ENCODE peak calls at places on chromosomes 5 and 9, in five cellular contexts. K, C, O, I and W are unnamed samples.

GRCh38 chr9:98637381-98637780 is 71.4 kb downstream of the GABBR2 start:
- DNase-seq in K (peak; percentile 47), O (peak; percentile 54), I (no peak), C (no peak), W (peak; percentile 22)

GRCh38 chr9:115593587-115594091 is 475.7 kb upstream of the TNC start:
- DNase-seq in K (peak; percentile 78), I (no peak), O (peak; percentile 72), C (no peak), W (peak; percentile 50)

GRCh38 chr5:10577371-10578291 is 13.8 kb downstream of the ANKRD33B start:
- DNase-seq in I (no peak), K (no peak), O (peak; percentile 59), C (no peak), W (peak; percentile 50)

GRCh38 chr5:122480146-122480545 is 168.1 kb downstream of the SNCAIP start:
- DNase-seq in I (no peak), C (no peak), K (no peak), O (no peak), W (no peak)

GRCh38 chr9:22158983-22159382 is 149.9 kb upstream of the CDKN2B start:
- DNase-seq in I (no peak), C (no peak), O (peak; percentile 96), K (peak; percentile 91), W (peak; percentile 13)

GRCh38 chr9:123834218-123834906 is 95.6 kb downstream of the DENND1A start:
- DNase-seq in C (no peak), I (no peak), K (peak; percentile 0), O (no peak), W (no peak)

GRCh38 chr9:133916159-133916541 is 76.0 kb downstream of the VAV2 start:
- DNase-seq in O (no peak), I (no peak), K (no peak), C (no peak), W (no peak)

GRCh38 chr5:1547236-1547635 is 23.5 kb upstream of the LPCAT1 start:
- DNase-seq in K (no peak), O (no peak), I (no peak), C (no peak), W (no peak)

GRCh38 chr9:87069690-87070089 is 122.4 kb upstream of the GAS1 start:
- DNase-seq in C (no peak), I (no peak), K (peak; percentile 69), O (peak; percentile 69), W (no peak)

GRCh38 chr5:90645024-90645610 is 86.5 kb downstream of the ADGRV1 start:
- DNase-seq in K (no peak), I (no peak), C (no peak), O (peak; percentile 1), W (no peak)

GRCh38 chr5:150163547-150164059 is 3.0 kb upstream of the CDX1 start:
- DNase-seq in I (no peak), O (no peak), K (no peak), C (no peak), W (no peak)

GRCh38 chr5:157459715-157460599 is at the start of gene NIPAL4:
- DNase-seq in C (no peak), K (no peak), O (no peak), I (no peak), W (no peak)

GRCh38 chr5:71461360-71461759 is 5.9 kb downstream of the BDP1 start:
- DNase-seq in I (no peak), O (no peak), K (no peak), C (no peak), W (no peak)

GRCh38 chr5:178322736-178323540 is 90.3 kb upstream of the PHYKPL start:
- DNase-seq in K (no peak), O (no peak), C (no peak), I (no peak), W (no peak)

GRCh38 chr5:92634883-92635282 is 946.1 kb downstream of the NR2F1-AS1 start:
- DNase-seq in C (no peak), K (no peak), O (no peak), I (no peak), W (no peak)

GRCh38 chr9:124033348-124033747 is 21.8 kb downstream of the LHX2 start:
- DNase-seq in I (no peak), O (no peak), C (no peak), K (no peak), W (no peak)

GRCh38 chr9:99787552-99787951 is 34.1 kb upstream of the NR4A3 start:
- DNase-seq in C (no peak), K (no peak), I (no peak), O (no peak), W (no peak)

GRCh38 chr9:94697972-94698581 is 28.4 kb upstream of the AOPEP start:
- DNase-seq in K (peak; percentile 50), C (no peak), O (peak; percentile 66), I (no peak), W (peak; percentile 22)

GRCh38 chr5:151196556-151197290 is 27.2 kb downstream of the CCDC69 start:
- DNase-seq in C (no peak), K (no peak), O (peak; percentile 6), I (no peak), W (no peak)

GRCh38 chr9:91486699-91487497 is 63.3 kb upstream of the NFIL3 start:
- DNase-seq in K (peak; percentile 68), I (no peak), O (peak; percentile 65), C (no peak), W (peak; percentile 53)

GRCh38 chr9:110126986-110127864 is 80.7 kb downstream of the C9orf152 start:
- DNase-seq in C (no peak), O (peak; percentile 64), I (no peak), K (peak; percentile 89), W (no peak)

GRCh38 chr9:88534456-88535225 is at the start of gene NXNL2:
- DNase-seq in C (peak; percentile 16), I (peak; percentile 36), K (peak; percentile 82), O (peak; percentile 67), W (peak; percentile 91)

DNA sequence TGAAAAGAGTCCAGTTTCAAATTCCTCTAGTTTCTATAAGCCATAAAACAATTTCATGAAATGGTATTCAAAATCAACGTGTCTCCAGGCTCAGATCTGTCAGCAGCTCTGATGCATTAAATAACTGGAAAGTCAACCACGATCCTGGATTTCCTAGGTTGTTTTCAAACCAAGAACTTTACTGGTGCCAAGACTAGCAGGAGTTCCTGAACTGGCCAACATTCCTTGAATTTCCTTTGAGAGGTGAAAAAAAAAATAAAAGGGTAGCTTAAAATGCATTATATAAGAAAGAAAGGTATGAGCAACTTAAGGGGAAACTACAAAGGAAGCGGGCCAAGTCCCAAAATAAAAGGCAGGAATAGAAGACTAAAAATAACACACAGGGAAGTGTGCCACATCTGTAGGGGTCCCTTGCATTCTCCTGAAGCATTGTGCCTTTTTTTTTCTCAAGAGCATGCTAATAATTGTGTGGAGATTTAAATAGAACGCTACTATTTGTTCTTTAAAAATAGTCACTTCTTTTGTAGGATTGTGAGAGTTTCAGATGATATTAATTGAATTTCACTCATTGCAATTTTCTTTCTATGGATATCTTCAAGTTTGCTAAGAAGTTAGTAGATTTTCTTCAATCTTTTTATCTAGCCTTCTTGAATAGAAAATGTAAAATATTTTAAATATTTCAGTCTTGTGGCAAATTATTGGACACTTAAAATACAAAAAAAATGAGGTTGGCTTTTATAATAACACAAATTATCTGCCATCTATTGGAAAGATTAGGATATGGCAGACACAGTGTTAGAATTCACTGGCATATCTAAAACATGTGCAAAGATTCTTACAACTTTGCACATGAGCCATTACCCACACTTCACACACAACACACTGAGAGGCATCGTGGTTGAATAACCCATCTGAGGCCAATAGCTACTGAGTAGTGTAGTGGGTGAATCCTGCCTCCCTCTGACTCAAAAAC is 15.3 kb downstream of the ESM1 start:
- DNase-seq in K (no peak), O (no peak), C (no peak), I (no peak), W (no peak)
- TF ChIP-seq CTCF in K (no peak), O (peak; percentile 7), C (no peak), I (no peak), W (peak; percentile 58)

GRCh38 chr5:36904677-36905076 is 28.1 kb downstream of the NIPBL start:
- DNase-seq in O (no peak), C (no peak), K (no peak), I (no peak), W (no peak)
- TF ChIP-seq CTCF in O (no peak), C (no peak), K (no peak), I (no peak), W (no peak)

GRCh38 chr9:17280350-17281012 is 145.6 kb downstream of the CNTLN start:
- DNase-seq in O (peak; percentile 66), I (no peak), C (no peak), K (peak; percentile 64), W (peak; percentile 9)
- TF ChIP-seq CTCF in O (no peak), I (no peak), C (no peak), K (no peak), W (no peak)

GRCh38 chr9:84731696-84732095 is 62.2 kb downstream of the NTRK2 start:
- DNase-seq in K (no peak), I (no peak), O (no peak), C (no peak), W (no peak)
- TF ChIP-seq CTCF in K (no peak), I (no peak), O (no peak), C (no peak), W (no peak)